ENCODE peak calls at places on chromosome 18, in four cellular contexts. E is lower lobe of right lung, V is amniotic epithelial cell, W is left lung. O is an unnamed sample.
A peak's percentile ranks its signal among the peaks of the same experiment; 100 is the strongest.

GRCh38 chr18:9029131-9029530 is 73.4 kb upstream of the NDUFV2 start:
- DNase-seq in E (no peak), V (no peak), W (no peak), O (no peak)

GRCh38 chr18:55768255-55768654 is 180.3 kb upstream of the TCF4 start:
- DNase-seq in E (no peak), V (peak; percentile 43), W (no peak), O (no peak)

GRCh38 chr18:45951021-45951714 is 16.0 kb downstream of the EPG5 start:
- DNase-seq in E (peak; percentile 54), V (peak; percentile 92), W (peak; percentile 77), O (no peak)

GRCh38 chr18:56333146-56333545 is 305.2 kb downstream of the TXNL1 start:
- DNase-seq in E (no peak), V (peak; percentile 71), W (no peak), O (no peak)

GRCh38 chr18:9987931-9988330 is 74.1 kb downstream of the VAPA start:
- DNase-seq in E (no peak), V (no peak), W (no peak), O (no peak)

GRCh38 chr18:532632-533031 is 32.1 kb upstream of the COLEC12 start:
- DNase-seq in E (no peak), V (no peak), W (no peak), O (no peak)

GRCh38 chr18:28059861-28060260 is 117.1 kb downstream of the CDH2 start:
- DNase-seq in E (no peak), V (no peak), W (no peak), O (no peak)

GRCh38 chr18:35508746-35509338 is 11.1 kb upstream of the INO80C start:
- DNase-seq in E (no peak), V (no peak), W (no peak), O (no peak)

GRCh38 chr18:43248610-43249249 is 28.6 kb downstream of the SYT4 start:
- DNase-seq in E (no peak), V (no peak), W (no peak), O (no peak)

GRCh38 chr18:9103488-9103887 is 989 bp downstream of the NDUFV2 start:
- DNase-seq in E (no peak), V (peak; percentile 52), W (no peak), O (no peak)

GRCh38 chr18:68417166-68417776 is 297.6 kb downstream of the TMX3 start:
- DNase-seq in E (no peak), V (peak; percentile 16), W (no peak), O (no peak)

GRCh38 chr18:42211201-42211600 is 256.2 kb downstream of the PIK3C3 start:
- DNase-seq in E (no peak), V (no peak), W (no peak), O (no peak)

GRCh38 chr18:33282142-33282541 is 158.4 kb downstream of the CCDC178 start:
- DNase-seq in E (no peak), V (no peak), W (no peak), O (no peak)

GRCh38 chr18:3209859-3210569 is 9.8 kb downstream of the MYOM1 start:
- DNase-seq in E (no peak), V (no peak), W (no peak), O (no peak)

GRCh38 chr18:64134044-64134757 is 14.7 kb downstream of the LINC00305 start:
- DNase-seq in E (no peak), V (peak; percentile 2), W (no peak), O (no peak)

GRCh38 chr18:41767960-41768359 is 187.1 kb upstream of the PIK3C3 start:
- DNase-seq in E (no peak), V (peak; percentile 68), W (no peak), O (no peak)

GRCh38 chr18:71831039-71831438 is 713.1 kb downstream of the CBLN2 start:
- DNase-seq in E (no peak), V (no peak), W (no peak), O (no peak)

GRCh38 chr18:67590571-67591141 is 74.1 kb upstream of the DSEL start:
- DNase-seq in E (no peak), V (peak; percentile 38), W (no peak), O (no peak)

GRCh38 chr18:75337348-75337747 is 90.2 kb downstream of the SMIM21 start:
- DNase-seq in E (no peak), V (no peak), W (no peak), O (no peak)

GRCh38 chr18:77776104-77776503 is 526.5 kb downstream of the GALR1 start:
- DNase-seq in E (no peak), V (no peak), W (no peak), O (no peak)

GRCh38 chr18:75489493-75490190 is 62.1 kb upstream of the SMIM21 start:
- DNase-seq in E (no peak), V (peak; percentile 97), W (no peak), O (no peak)

GRCh38 chr18:48011926-48012469 is 81.5 kb upstream of the SMAD2 start:
- DNase-seq in E (no peak), V (no peak), W (peak; percentile 10), O (no peak)

GRCh38 chr18:9684901-9685738 is 23.0 kb upstream of the RAB31 start:
- DNase-seq in E (no peak), V (peak; percentile 93), W (no peak), O (no peak)

GRCh38 chr18:28095041-28095440 is 81.9 kb downstream of the CDH2 start:
- DNase-seq in E (no peak), V (peak; percentile 59), W (no peak), O (no peak)

GRCh38 chr18:22710628-22711380 is 222.3 kb upstream of the RBBP8 start:
- DNase-seq in E (no peak), V (peak; percentile 92), W (peak; percentile 49), O (no peak)

GRCh38 chr18:49546719-49547273 is 15.1 kb upstream of the LIPG start:
- DNase-seq in E (no peak), V (no peak), W (no peak), O (no peak)

GRCh38 chr18:48367557-48367956 is 41.6 kb downstream of the ZBTB7C start:
- DNase-seq in E (no peak), V (no peak), W (no peak), O (no peak)

GRCh38 chr18:69400253-69400975 is at the start of gene DOK6:
- DNase-seq in E (peak; percentile 50), V (peak; percentile 67), W (peak; percentile 56), O (peak; percentile 79)

GRCh38 chr18:53458944-53459580 is 765.4 kb downstream of the MBD2 start:
- DNase-seq in E (no peak), V (no peak), W (no peak), O (no peak)

GRCh38 chr18:77006305-77007175 is 126.0 kb downstream of the MBP start:
- DNase-seq in E (peak; percentile 57), V (no peak), W (no peak), O (no peak)

GRCh38 chr18:31741096-31741735 is 19.5 kb downstream of the SLC25A52 start:
- DNase-seq in E (no peak), V (peak; percentile 22), W (no peak), O (no peak)

GRCh38 chr18:6885992-6886823 is 156.7 kb downstream of the ARHGAP28 start:
- DNase-seq in E (no peak), V (peak; percentile 46), W (no peak), O (no peak)

GRCh38 chr18:22432672-22433137 is 15.0 kb upstream of the CTAGE1 start:
- DNase-seq in E (no peak), V (peak; percentile 94), W (no peak), O (peak; percentile 83)

GRCh38 chr18:77111449-77112160 is 21.0 kb downstream of the MBP start:
- DNase-seq in E (peak; percentile 70), V (no peak), W (peak; percentile 50), O (no peak)

GRCh38 chr18:11553098-11553940 is 56.1 kb upstream of the SLC35G4 start:
- DNase-seq in E (no peak), V (peak; percentile 49), W (no peak), O (no peak)

GRCh38 chr18:63062246-63062645 is 257.3 kb downstream of the BCL2 start:
- DNase-seq in E (no peak), V (no peak), W (no peak), O (no peak)